ENCODE peak calls at places on chromosomes 11 and 22, in nine cellular contexts. Y is stomach, N is tibial nerve, P is right lobe of liver, Q is A549, X is ovary, D is body of pancreas, U is IMR-90, L is transverse colon. A is an unnamed sample.

GRCh38 chr22:30832407-30832987 is 136.1 kb downstream of the MORC2 start:
- DNase-seq in P (no peak), L (no peak), D (no peak), X (no peak), Y (no peak), Q (no peak), U (no peak), N (no peak), A (no peak)

GRCh38 chr11:102387056-102387781 is 40.2 kb downstream of the BIRC2 start:
- DNase-seq in L (no peak), Q (no peak), X (no peak), N (no peak), D (no peak), U (no peak), P (no peak), Y (no peak), A (no peak)

GRCh38 chr22:28582806-28583205 is 96.8 kb downstream of the TTC28 start:
- DNase-seq in Y (no peak), X (no peak), N (no peak), L (no peak), Q (no peak), U (peak; percentile 81), D (no peak), P (no peak), A (no peak)

GRCh38 chr11:85182437-85183109 is 444.6 kb downstream of the DLG2 start:
- DNase-seq in U (peak; percentile 35), X (no peak), L (no peak), Y (no peak), Q (peak; percentile 6), D (no peak), P (no peak), N (no peak), A (no peak)

GRCh38 chr22:30636226-30637077 is 871 bp downstream of the SLC35E4 start:
- DNase-seq in L (peak; percentile 48), X (peak; percentile 28), Q (no peak), P (no peak), U (no peak), N (no peak), Y (peak; percentile 28), D (peak; percentile 45), A (no peak)

GRCh38 chr11:101129203-101129943 is at the start of gene PGR:
- DNase-seq in N (peak; percentile 37), D (peak; percentile 13), L (peak; percentile 39), Y (no peak), P (peak; percentile 38), U (no peak), Q (no peak), X (peak; percentile 74), A (peak; percentile 48)

GRCh38 chr11:73221996-73222395 is 3.9 kb downstream of the P2RY2 start:
- DNase-seq in U (no peak), D (no peak), N (no peak), Q (no peak), P (no peak), Y (no peak), L (no peak), X (no peak), A (no peak)

GRCh38 chr11:93570759-93571413 is 27.7 kb upstream of the SMCO4 start:
- DNase-seq in N (no peak), Y (no peak), X (no peak), Q (peak; percentile 35), P (peak; percentile 91), L (peak; percentile 41), D (peak; percentile 57), U (peak; percentile 62), A (peak; percentile 85)

GRCh38 chr11:107040447-107041444 is 22.5 kb upstream of the GUCY1A2 start:
- DNase-seq in Q (no peak), D (no peak), U (peak; percentile 23), P (no peak), L (no peak), N (no peak), X (no peak), Y (no peak), A (no peak)

GRCh38 chr11:76152741-76153608 is 53.3 kb downstream of the WNT11 start:
- DNase-seq in Q (no peak), N (no peak), Y (no peak), P (peak; percentile 33), X (no peak), D (no peak), L (peak; percentile 11), U (no peak), A (no peak)

GRCh38 chr11:62770778-62771143 is 435 bp upstream of the TAF6L start:
- DNase-seq in X (peak; percentile 35), D (peak; percentile 31), L (peak; percentile 30), N (peak; percentile 20), P (peak; percentile 54), U (no peak), Q (no peak), Y (no peak), A (peak; percentile 33)

GRCh38 chr11:100769165-100769564 is 82.1 kb downstream of the ARHGAP42 start:
- DNase-seq in L (no peak), Q (no peak), U (no peak), D (no peak), Y (no peak), N (no peak), X (no peak), P (no peak), A (peak; percentile 19)

GRCh38 chr11:102587722-102588121 is 37.4 kb downstream of the MMP20 start:
- DNase-seq in P (no peak), L (no peak), X (no peak), Y (no peak), N (no peak), D (no peak), U (no peak), Q (no peak), A (no peak)

GRCh38 chr22:47200273-47201051 is 438.0 kb downstream of the TBC1D22A start:
- DNase-seq in L (no peak), P (peak; percentile 74), U (no peak), X (peak; percentile 90), Y (peak; percentile 25), N (no peak), D (peak; percentile 29), Q (no peak), A (no peak)

GRCh38 chr11:113317297-113317696 is 2.9 kb downstream of the TTC12 start:
- DNase-seq in Q (no peak), X (no peak), U (no peak), L (no peak), P (no peak), D (no peak), N (no peak), Y (no peak), A (no peak)

GRCh38 chr11:123560001-123560400 is 94.4 kb downstream of the SCN3B start:
- DNase-seq in P (no peak), Y (peak; percentile 46), D (peak; percentile 53), X (peak; percentile 72), Q (no peak), L (no peak), U (peak; percentile 88), N (peak; percentile 16), A (peak; percentile 93)

GRCh38 chr22:45291931-45292290 is 7.2 kb downstream of the UPK3A start:
- DNase-seq in D (no peak), Q (no peak), L (no peak), P (no peak), X (no peak), Y (no peak), U (no peak), N (no peak), A (no peak)

DNA sequence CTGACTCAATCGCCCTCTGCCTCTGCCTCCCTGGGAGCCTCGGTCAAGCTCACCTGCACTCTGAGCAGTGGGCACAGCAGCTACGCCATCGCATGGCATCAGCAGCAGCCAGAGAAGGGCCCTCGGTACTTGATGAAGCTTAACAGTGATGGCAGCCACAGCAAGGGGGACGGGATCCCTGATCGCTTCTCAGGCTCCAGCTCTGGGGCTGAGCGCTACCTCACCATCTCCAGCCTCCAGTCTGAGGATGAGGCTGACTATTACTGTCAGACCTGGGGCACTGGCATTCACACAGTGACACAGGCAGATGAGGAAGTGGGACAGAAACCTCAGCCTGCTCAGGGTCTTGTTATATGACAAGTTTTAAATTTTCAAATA is 48.6 kb upstream of the TOP3B start:
- DNase-seq in X (no peak), Q (no peak), N (no peak), Y (no peak), L (no peak), P (no peak), U (no peak), D (no peak), A (no peak)
- TF ChIP-seq POLR2A in X (no peak), Q (no peak), N (no peak), Y (no peak), L (no peak), P (no peak), U (no peak), D (no peak), A (no peak)

DNA sequence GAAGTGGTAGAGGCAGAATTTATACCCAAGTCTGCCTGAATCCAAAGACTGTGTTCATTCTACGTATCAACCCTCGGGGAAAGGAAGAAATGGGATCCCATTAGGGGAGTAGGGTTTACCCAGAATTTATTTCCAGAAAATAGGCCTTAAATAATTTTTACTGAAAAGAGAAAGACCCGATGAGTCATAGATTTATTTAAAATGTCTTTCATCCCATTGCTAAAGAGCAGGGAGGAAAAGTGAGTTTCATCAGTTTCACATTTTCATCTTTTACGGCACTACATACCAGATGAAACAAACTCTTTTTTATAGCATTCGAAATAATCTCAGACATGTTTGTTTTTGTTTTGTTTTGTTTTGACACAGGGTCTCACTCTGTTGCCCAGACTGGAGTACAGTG is 31.3 kb downstream of the SLC1A2 start:
- DNase-seq in X (no peak), L (no peak), U (peak; percentile 30), N (no peak), Q (no peak), P (no peak), D (no peak), Y (no peak), A (no peak)
- H3K27ac ChIP-seq in X (no peak overlapping the region), L (no peak overlapping the region), U (no peak overlapping the region), N (no peak overlapping the region), Q (peak overlapping the region; percentile 48), P (no peak overlapping the region), D (peak overlapping the region; percentile 76), Y (peak overlapping the region; percentile 4), A (no peak overlapping the region)

GRCh38 chr11:68002575-68002942 is 1.3 kb downstream of the UNC93B1 start:
- DNase-seq in N (no peak), L (no peak), Q (no peak), X (no peak), U (no peak), Y (no peak), D (no peak), P (no peak), A (peak; percentile 25)
- H3K4me3 ChIP-seq in N (peak overlapping the region; percentile 68), L (peak overlapping the region; percentile 66), Q (peak overlapping the region; percentile 97), X (no peak overlapping the region), U (no peak overlapping the region), Y (peak overlapping the region; percentile 68), D (no peak overlapping the region), P (no peak overlapping the region), A (peak overlapping the region; percentile 92)

DNA sequence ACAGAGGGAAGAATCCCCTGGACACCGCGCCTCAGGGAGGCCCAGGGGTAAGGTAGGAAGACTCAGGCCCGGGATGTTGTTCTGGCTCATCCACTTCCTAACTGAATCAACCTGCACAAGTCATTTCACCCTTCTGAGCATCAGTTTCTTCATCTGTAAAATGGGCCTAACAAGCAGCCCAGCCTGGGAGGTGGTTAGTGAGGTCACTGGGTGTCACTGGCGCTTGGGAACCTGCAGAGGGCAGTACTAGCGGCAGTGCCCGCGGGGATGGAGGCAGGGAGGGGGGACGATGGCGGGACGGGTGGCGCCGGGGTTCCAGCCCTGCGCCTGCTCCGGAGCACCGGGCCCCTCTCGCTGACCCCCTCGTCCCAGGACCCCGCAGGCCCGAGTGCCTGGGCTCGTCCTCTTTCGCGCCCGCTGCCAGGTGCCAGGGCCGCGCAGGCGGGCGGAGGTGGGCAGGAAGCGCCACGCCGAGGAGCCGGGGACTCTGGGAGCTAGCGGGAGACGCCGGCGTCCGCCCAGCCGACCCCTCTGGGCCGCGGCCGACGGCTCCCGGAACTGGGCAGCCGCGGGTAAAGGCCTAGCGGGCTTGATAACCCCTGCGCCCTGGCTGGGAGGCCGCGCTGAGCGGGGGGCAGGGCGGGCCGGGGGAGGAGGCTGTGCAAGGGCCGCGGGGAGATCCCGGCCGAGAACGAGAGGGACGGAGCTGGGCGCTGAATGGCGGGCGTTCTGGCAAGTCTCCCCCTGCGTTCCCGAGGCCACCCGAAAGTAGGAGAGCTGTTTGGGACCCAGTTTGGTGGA is at the start of gene NLRX1:
- DNase-seq in Q (peak; percentile 87), U (peak; percentile 72), L (peak; percentile 90), D (peak; percentile 88), X (peak; percentile 73), P (peak; percentile 89), N (peak; percentile 71), Y (peak; percentile 85), A (peak; percentile 93)
- TF ChIP-seq POLR2A in Q (peak; percentile 84), U (peak; percentile 81), L (peak; percentile 86), D (peak; percentile 90), X (peak; percentile 55), P (peak; percentile 87), N (peak; percentile 67), Y (no peak), A (peak; percentile 62)